ENCODE peak calls at places on chromosomes 1 and 21, in five cellular contexts. One of them, this sample, is unnamed.

GRCh38 chr1:205942631-205943159 is 561 bp downstream of the SLC26A9 start:
- DNase-seq in bronchial epithelial cell: no peak
- DNase-seq in HFF-Myc: no peak
- DNase-seq in foreskin melanocyte: no peak
- DNase-seq in fibroblast of the conjunctiva: no peak
- DNase-seq in this sample: no peak

GRCh38 chr1:116514708-116515525 is 55.9 kb downstream of the CD58 start:
- DNase-seq in bronchial epithelial cell: peak
- DNase-seq in HFF-Myc: no peak
- DNase-seq in foreskin melanocyte: no peak
- DNase-seq in fibroblast of the conjunctiva: no peak
- DNase-seq in this sample: no peak

GRCh38 chr1:187281085-187281484 is 452.3 kb downstream of the PLA2G4A start:
- DNase-seq in bronchial epithelial cell: no peak
- DNase-seq in HFF-Myc: no peak
- DNase-seq in foreskin melanocyte: no peak
- DNase-seq in fibroblast of the conjunctiva: no peak
- DNase-seq in this sample: no peak

GRCh38 chr21:36854391-36854790 is 112.1 kb downstream of the HLCS start:
- DNase-seq in bronchial epithelial cell: peak
- DNase-seq in HFF-Myc: no peak
- DNase-seq in foreskin melanocyte: peak
- DNase-seq in fibroblast of the conjunctiva: peak
- DNase-seq in this sample: peak

GRCh38 chr1:161121042-161121441 is 3.1 kb downstream of the NIT1 start:
- DNase-seq in bronchial epithelial cell: no peak
- DNase-seq in HFF-Myc: no peak
- DNase-seq in foreskin melanocyte: no peak
- DNase-seq in fibroblast of the conjunctiva: no peak
- DNase-seq in this sample: no peak

GRCh38 chr1:153791856-153792253 is 16.6 kb downstream of the SLC27A3 start:
- DNase-seq in bronchial epithelial cell: peak
- DNase-seq in HFF-Myc: no peak
- DNase-seq in foreskin melanocyte: no peak
- DNase-seq in fibroblast of the conjunctiva: no peak
- DNase-seq in this sample: no peak

GRCh38 chr1:3542635-3543034 is 68.7 kb downstream of the MEGF6 start:
- DNase-seq in bronchial epithelial cell: no peak
- DNase-seq in HFF-Myc: no peak
- DNase-seq in foreskin melanocyte: no peak
- DNase-seq in fibroblast of the conjunctiva: no peak
- DNase-seq in this sample: no peak

GRCh38 chr1:116769994-116770393 is 15.8 kb downstream of the CD2 start:
- DNase-seq in bronchial epithelial cell: no peak
- DNase-seq in HFF-Myc: no peak
- DNase-seq in foreskin melanocyte: no peak
- DNase-seq in fibroblast of the conjunctiva: no peak
- DNase-seq in this sample: no peak

GRCh38 chr1:236287757-236288619 is 6.2 kb upstream of the ERO1B start:
- DNase-seq in bronchial epithelial cell: no peak
- DNase-seq in HFF-Myc: no peak
- DNase-seq in foreskin melanocyte: no peak
- DNase-seq in fibroblast of the conjunctiva: no peak
- DNase-seq in this sample: no peak

GRCh38 chr1:24126672-24127023 is 14.7 kb upstream of the MYOM3 start:
- DNase-seq in bronchial epithelial cell: no peak
- DNase-seq in HFF-Myc: no peak
- DNase-seq in foreskin melanocyte: no peak
- DNase-seq in fibroblast of the conjunctiva: no peak
- DNase-seq in this sample: no peak

GRCh38 chr1:32885691-32886011 is 640 bp upstream of the HPCA start:
- DNase-seq in bronchial epithelial cell: no peak
- DNase-seq in HFF-Myc: no peak
- DNase-seq in foreskin melanocyte: no peak
- DNase-seq in fibroblast of the conjunctiva: no peak
- DNase-seq in this sample: no peak

GRCh38 chr1:182101415-182102041 is 40.0 kb upstream of the ZNF648 start:
- DNase-seq in bronchial epithelial cell: peak
- DNase-seq in HFF-Myc: no peak
- DNase-seq in foreskin melanocyte: no peak
- DNase-seq in fibroblast of the conjunctiva: no peak
- DNase-seq in this sample: peak

GRCh38 chr1:28897789-28898188 is 16.6 kb upstream of the EPB41 start:
- DNase-seq in bronchial epithelial cell: no peak
- DNase-seq in HFF-Myc: no peak
- DNase-seq in foreskin melanocyte: no peak
- DNase-seq in fibroblast of the conjunctiva: no peak
- DNase-seq in this sample: no peak

GRCh38 chr1:30895382-30895941 is 13.1 kb downstream of the SDC3 start:
- DNase-seq in bronchial epithelial cell: no peak
- DNase-seq in HFF-Myc: no peak
- DNase-seq in foreskin melanocyte: no peak
- DNase-seq in fibroblast of the conjunctiva: no peak
- DNase-seq in this sample: no peak

GRCh38 chr1:181129771-181130606 is 41.5 kb downstream of the IER5 start:
- DNase-seq in bronchial epithelial cell: no peak
- DNase-seq in HFF-Myc: no peak
- DNase-seq in foreskin melanocyte: no peak
- DNase-seq in fibroblast of the conjunctiva: no peak
- DNase-seq in this sample: no peak

GRCh38 chr1:85465099-85465790 is at the start of gene DDAH1:
- DNase-seq in bronchial epithelial cell: no peak
- DNase-seq in HFF-Myc: no peak
- DNase-seq in foreskin melanocyte: no peak
- DNase-seq in fibroblast of the conjunctiva: peak
- DNase-seq in this sample: peak

GRCh38 chr1:160166459-160166858 is 15.1 kb downstream of the ATP1A4 start:
- DNase-seq in bronchial epithelial cell: no peak
- DNase-seq in HFF-Myc: no peak
- DNase-seq in foreskin melanocyte: no peak
- DNase-seq in fibroblast of the conjunctiva: no peak
- DNase-seq in this sample: no peak

GRCh38 chr1:248015801-248016200 is 2.3 kb downstream of the OR2L5 start:
- DNase-seq in bronchial epithelial cell: no peak
- DNase-seq in HFF-Myc: no peak
- DNase-seq in foreskin melanocyte: no peak
- DNase-seq in fibroblast of the conjunctiva: no peak
- DNase-seq in this sample: no peak

GRCh38 chr1:181036107-181036843 is 2.5 kb downstream of the MR1 start:
- DNase-seq in bronchial epithelial cell: no peak
- DNase-seq in HFF-Myc: no peak
- DNase-seq in foreskin melanocyte: no peak
- DNase-seq in fibroblast of the conjunctiva: no peak
- DNase-seq in this sample: no peak

GRCh38 chr1:47474278-47475193 is 36.7 kb downstream of the FOXD2 start:
- DNase-seq in bronchial epithelial cell: no peak
- DNase-seq in HFF-Myc: no peak
- DNase-seq in foreskin melanocyte: no peak
- DNase-seq in fibroblast of the conjunctiva: no peak
- DNase-seq in this sample: no peak

GRCh38 chr21:34336756-34337391 is 26.9 kb upstream of the KCNE2 start:
- DNase-seq in bronchial epithelial cell: peak
- DNase-seq in HFF-Myc: no peak
- DNase-seq in foreskin melanocyte: no peak
- DNase-seq in fibroblast of the conjunctiva: peak
- DNase-seq in this sample: no peak

GRCh38 chr1:205329719-205330118 is 8.2 kb upstream of the NUAK2 start:
- DNase-seq in bronchial epithelial cell: no peak
- DNase-seq in HFF-Myc: no peak
- DNase-seq in foreskin melanocyte: no peak
- DNase-seq in fibroblast of the conjunctiva: no peak
- DNase-seq in this sample: no peak

GRCh38 chr1:43975249-43975961 is 645 bp downstream of the ATP6V0B start:
- DNase-seq in bronchial epithelial cell: no peak
- DNase-seq in HFF-Myc: no peak
- DNase-seq in foreskin melanocyte: no peak
- DNase-seq in fibroblast of the conjunctiva: no peak
- DNase-seq in this sample: no peak

GRCh38 chr1:157369808-157370521 is 182.3 kb downstream of the FCRL5 start:
- DNase-seq in bronchial epithelial cell: peak
- DNase-seq in HFF-Myc: peak
- DNase-seq in foreskin melanocyte: peak
- DNase-seq in fibroblast of the conjunctiva: peak
- DNase-seq in this sample: peak

GRCh38 chr21:26964379-26964778 is 2.5 kb downstream of the ADAMTS5 start:
- DNase-seq in bronchial epithelial cell: no peak
- DNase-seq in HFF-Myc: no peak
- DNase-seq in foreskin melanocyte: no peak
- DNase-seq in fibroblast of the conjunctiva: peak
- DNase-seq in this sample: no peak

GRCh38 chr1:246497331-246497915 is 9.7 kb downstream of the SMYD3 start:
- DNase-seq in bronchial epithelial cell: peak
- DNase-seq in HFF-Myc: peak
- DNase-seq in foreskin melanocyte: peak
- DNase-seq in fibroblast of the conjunctiva: peak
- DNase-seq in this sample: peak

GRCh38 chr21:14737922-14738321 is 191.8 kb upstream of the SAMSN1 start:
- DNase-seq in bronchial epithelial cell: peak
- DNase-seq in HFF-Myc: peak
- DNase-seq in foreskin melanocyte: peak
- DNase-seq in fibroblast of the conjunctiva: peak
- DNase-seq in this sample: peak

GRCh38 chr1:243944429-243945160 is 94.6 kb upstream of the AKT3 start:
- DNase-seq in bronchial epithelial cell: peak
- DNase-seq in HFF-Myc: no peak
- DNase-seq in foreskin melanocyte: no peak
- DNase-seq in fibroblast of the conjunctiva: no peak
- DNase-seq in this sample: peak

GRCh38 chr1:24437631-24438396 is 22.2 kb downstream of the NIPAL3 start:
- DNase-seq in bronchial epithelial cell: peak
- DNase-seq in HFF-Myc: no peak
- DNase-seq in foreskin melanocyte: no peak
- DNase-seq in fibroblast of the conjunctiva: no peak
- DNase-seq in this sample: no peak

GRCh38 chr21:14880922-14881321 is 183.9 kb downstream of the NRIP1 start:
- DNase-seq in bronchial epithelial cell: peak
- DNase-seq in HFF-Myc: no peak
- DNase-seq in foreskin melanocyte: no peak
- DNase-seq in fibroblast of the conjunctiva: no peak
- DNase-seq in this sample: no peak

GRCh38 chr21:45612096-45613019 is 31.2 kb upstream of the PCBP3 start:
- DNase-seq in bronchial epithelial cell: no peak
- DNase-seq in HFF-Myc: no peak
- DNase-seq in foreskin melanocyte: no peak
- DNase-seq in fibroblast of the conjunctiva: peak
- DNase-seq in this sample: no peak

GRCh38 chr1:204683284-204684205 is 2.0 kb downstream of the LRRN2 start:
- DNase-seq in bronchial epithelial cell: no peak
- DNase-seq in HFF-Myc: no peak
- DNase-seq in foreskin melanocyte: no peak
- DNase-seq in fibroblast of the conjunctiva: no peak
- DNase-seq in this sample: no peak

GRCh38 chr1:209875510-209875909 is 47.7 kb downstream of the UTP25 start:
- DNase-seq in bronchial epithelial cell: peak
- DNase-seq in HFF-Myc: no peak
- DNase-seq in foreskin melanocyte: no peak
- DNase-seq in fibroblast of the conjunctiva: peak
- DNase-seq in this sample: peak

GRCh38 chr1:230189276-230190183 is 122.5 kb downstream of the GALNT2 start:
- DNase-seq in bronchial epithelial cell: no peak
- DNase-seq in HFF-Myc: no peak
- DNase-seq in foreskin melanocyte: no peak
- DNase-seq in fibroblast of the conjunctiva: no peak
- DNase-seq in this sample: no peak

GRCh38 chr1:37556712-37557196 is at the start of gene DNALI1:
- DNase-seq in bronchial epithelial cell: peak
- DNase-seq in HFF-Myc: no peak
- DNase-seq in foreskin melanocyte: peak
- DNase-seq in fibroblast of the conjunctiva: peak
- DNase-seq in this sample: peak

GRCh38 chr21:37927711-37928110 is 11.5 kb upstream of the KCNJ6 start:
- DNase-seq in bronchial epithelial cell: no peak
- DNase-seq in HFF-Myc: no peak
- DNase-seq in foreskin melanocyte: no peak
- DNase-seq in fibroblast of the conjunctiva: no peak
- DNase-seq in this sample: no peak

GRCh38 chr1:214637722-214638473 is 34.9 kb downstream of the CENPF start:
- DNase-seq in bronchial epithelial cell: peak
- DNase-seq in HFF-Myc: no peak
- DNase-seq in foreskin melanocyte: no peak
- DNase-seq in fibroblast of the conjunctiva: peak
- DNase-seq in this sample: peak

GRCh38 chr1:117174851-117175250 is 35.9 kb downstream of the VTCN1 start:
- DNase-seq in bronchial epithelial cell: no peak
- DNase-seq in HFF-Myc: no peak
- DNase-seq in foreskin melanocyte: no peak
- DNase-seq in fibroblast of the conjunctiva: no peak
- DNase-seq in this sample: no peak

This sample was measured in HepG2.